ENCODE peak calls at places on chromosomes 13 and 19, in four cellular contexts. O, X, M and B are unnamed samples.

GRCh38 chr13:99376924-99377323 is 69.7 kb upstream of the GPR183 start:
- DNase-seq in O (no peak), X (no peak), M (no peak), B (no peak)

GRCh38 chr13:41418027-41418426 is 39.3 kb upstream of the RGCC start:
- DNase-seq in O (no peak), X (no peak), M (no peak), B (peak; percentile 72)

GRCh38 chr13:36130542-36131214 is 504 bp downstream of the DCLK1 start:
- DNase-seq in O (no peak), X (no peak), M (no peak), B (no peak)

GRCh38 chr13:73368608-73369007 is 309.8 kb downstream of the KLF5 start:
- DNase-seq in O (no peak), X (no peak), M (no peak), B (no peak)

GRCh38 chr13:31116224-31116623 is 45.5 kb downstream of the HSPH1 start:
- DNase-seq in O (no peak), X (no peak), M (no peak), B (no peak)

GRCh38 chr19:30073152-30074000 is 131.3 kb downstream of the URI1 start:
- DNase-seq in O (no peak), X (no peak), M (no peak), B (no peak)

GRCh38 chr13:72561791-72562190 is 165.6 kb downstream of the MZT1 start:
- DNase-seq in O (no peak), X (no peak), M (no peak), B (no peak)

GRCh38 chr19:5563008-5563431 is 4.7 kb downstream of the TINCR start:
- DNase-seq in O (no peak), X (no peak), M (no peak), B (no peak)

GRCh38 chr19:32358311-32358710 is 12.9 kb downstream of the ZNF507 start:
- DNase-seq in O (no peak), X (no peak), M (no peak), B (no peak)

GRCh38 chr13:82713681-82714405 is 1168.4 kb downstream of the SLITRK1 start:
- DNase-seq in O (no peak), X (no peak), M (no peak), B (peak; percentile 41)

GRCh38 chr19:14497347-14497921 is 1.5 kb upstream of the GIPC1 start:
- DNase-seq in O (no peak), X (no peak), M (peak; percentile 69), B (no peak)

GRCh38 chr19:982567-983170 is 1.5 kb upstream of the WDR18 start:
- DNase-seq in O (peak; percentile 50), X (no peak), M (peak; percentile 85), B (peak; percentile 31)

GRCh38 chr19:33819875-33820781 is 23.5 kb downstream of the KCTD15 start:
- DNase-seq in O (no peak), X (no peak), M (peak; percentile 76), B (peak; percentile 12)

GRCh38 chr13:75072368-75072767 is 409.6 kb downstream of the TBC1D4 start:
- DNase-seq in O (no peak), X (no peak), M (no peak), B (no peak)

GRCh38 chr13:48159436-48160225 is 64.7 kb upstream of the MED4 start:
- DNase-seq in O (peak; percentile 33), X (no peak), M (no peak), B (no peak)

GRCh38 chr13:95122063-95122462 is 179.2 kb downstream of the ABCC4 start:
- DNase-seq in O (no peak), X (no peak), M (no peak), B (peak; percentile 11)

GRCh38 chr19:40702337-40703012 is 12.0 kb upstream of the NUMBL start:
- DNase-seq in O (no peak), X (no peak), M (peak; percentile 89), B (no peak)
- TF ChIP-seq CHD1 in O (no peak), X (no peak), M (no peak), B (no peak)

GRCh38 chr13:45060062-45060461 is 60.2 kb upstream of the GTF2F2 start:
- DNase-seq in O (no peak), X (no peak), M (no peak), B (no peak)

GRCh38 chr13:45068036-45069001 is 52.0 kb upstream of the GTF2F2 start:
- DNase-seq in O (no peak), X (no peak), M (no peak), B (no peak)

GRCh38 chr13:45063261-45063870 is 56.9 kb upstream of the GTF2F2 start:
- DNase-seq in O (no peak), X (no peak), M (no peak), B (peak; percentile 63)
- H3K4me3 ChIP-seq in O (no peak overlapping the region), X (no peak overlapping the region), M (no peak overlapping the region), B (no peak overlapping the region)

GRCh38 chr19:3132971-3133792 is 2.7 kb upstream of the GNA15 start:
- DNase-seq in O (no peak), X (peak; percentile 85), M (peak; percentile 65), B (peak; percentile 21)
- TF ChIP-seq CHD1 in O (no peak), X (no peak), M (no peak), B (no peak)

DNA sequence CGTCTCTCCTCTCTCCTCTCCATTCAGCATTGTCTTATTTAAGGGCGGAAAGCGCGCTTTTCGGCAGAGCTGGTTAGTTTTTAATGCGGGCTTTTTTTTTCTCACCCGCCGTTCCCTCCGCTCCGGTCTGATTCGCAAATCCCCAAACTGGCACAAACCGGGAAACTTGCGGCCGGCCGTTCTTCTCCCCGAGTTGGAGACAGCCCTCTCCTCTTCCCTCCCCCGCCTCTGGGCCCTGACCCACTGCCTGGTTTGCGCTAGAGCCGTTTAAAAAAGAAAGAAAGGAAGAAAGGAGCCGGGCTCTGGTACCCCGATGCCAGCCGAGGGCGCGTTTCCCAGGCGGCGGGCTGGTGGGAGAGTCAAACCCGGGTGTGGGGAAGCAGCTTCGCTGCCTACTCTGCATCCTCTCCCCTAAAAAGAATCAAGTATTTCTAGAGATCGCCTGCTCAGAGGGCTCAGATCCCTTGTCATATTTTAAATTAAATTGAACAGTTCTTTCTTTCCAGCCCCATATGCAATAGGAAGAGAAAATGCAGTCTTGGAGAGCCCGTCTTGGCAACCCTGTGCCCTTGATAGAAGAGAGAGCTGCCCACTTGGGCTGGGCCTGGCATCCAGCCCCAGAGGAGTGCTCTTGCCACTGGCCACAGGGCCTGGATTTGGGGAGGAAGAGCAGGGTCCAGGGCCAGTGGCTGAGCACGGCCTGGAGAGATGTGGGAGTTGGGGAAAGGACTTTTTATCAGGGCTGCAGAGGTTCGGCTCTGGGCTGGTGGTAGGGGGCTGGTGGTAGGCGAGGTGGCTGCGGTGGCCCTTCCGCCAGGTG is 19.0 kb downstream of the NFIX start:
- DNase-seq in O (no peak), X (no peak), M (no peak), B (no peak)
- H3K4me3 ChIP-seq in O (peak overlapping the region; percentile 12), X (no peak overlapping the region), M (no peak overlapping the region), B (no peak overlapping the region)

GRCh38 chr13:26011996-26012688 is 39.7 kb downstream of the SHISA2 start:
- DNase-seq in O (no peak), X (no peak), M (no peak), B (no peak)
- TF ChIP-seq CHD1 in O (no peak), X (no peak), M (no peak), B (no peak)

DNA sequence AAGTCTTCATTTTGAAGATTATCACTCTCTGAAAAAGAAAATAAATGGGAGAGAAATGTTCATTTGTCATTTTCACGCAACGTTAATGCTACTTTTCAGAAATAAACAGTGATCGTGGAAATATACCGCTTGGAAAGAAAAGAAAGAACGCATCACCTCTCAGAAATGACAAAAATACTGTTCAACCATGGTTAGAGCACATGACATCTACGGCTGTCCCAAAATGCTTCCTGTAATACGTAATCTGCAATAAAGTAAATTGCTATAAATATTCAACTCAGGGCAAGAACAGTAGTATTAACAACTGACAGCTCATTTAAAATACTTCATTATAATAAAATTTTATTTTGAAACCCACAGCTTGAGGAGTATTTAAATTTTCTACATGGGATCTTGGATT is 15.2 kb downstream of the LATS2 start:
- DNase-seq in O (no peak), X (no peak), M (no peak), B (no peak)
- H3K4me3 ChIP-seq in O (no peak overlapping the region), X (no peak overlapping the region), M (no peak overlapping the region), B (no peak overlapping the region)

GRCh38 chr13:110469597-110469996 is 91.9 kb downstream of the RAB20 start:
- DNase-seq in O (no peak), X (no peak), M (no peak), B (no peak)
- TF ChIP-seq CHD1 in O (no peak), X (no peak), M (no peak), B (no peak)

GRCh38 chr19:36150586-36150985 is 1.7 kb downstream of the COX7A1 start:
- DNase-seq in O (no peak), X (no peak), M (no peak), B (no peak)

GRCh38 chr19:36149673-36150406 is 2.4 kb downstream of the COX7A1 start:
- DNase-seq in O (no peak), X (no peak), M (no peak), B (no peak)

GRCh38 chr19:36152061-36152885 is at the start of gene COX7A1:
- DNase-seq in O (no peak), X (no peak), M (no peak), B (no peak)

GRCh38 chr19:36151144-36152051 is 849 bp downstream of the COX7A1 start:
- DNase-seq in O (no peak), X (no peak), M (no peak), B (no peak)

DNA sequence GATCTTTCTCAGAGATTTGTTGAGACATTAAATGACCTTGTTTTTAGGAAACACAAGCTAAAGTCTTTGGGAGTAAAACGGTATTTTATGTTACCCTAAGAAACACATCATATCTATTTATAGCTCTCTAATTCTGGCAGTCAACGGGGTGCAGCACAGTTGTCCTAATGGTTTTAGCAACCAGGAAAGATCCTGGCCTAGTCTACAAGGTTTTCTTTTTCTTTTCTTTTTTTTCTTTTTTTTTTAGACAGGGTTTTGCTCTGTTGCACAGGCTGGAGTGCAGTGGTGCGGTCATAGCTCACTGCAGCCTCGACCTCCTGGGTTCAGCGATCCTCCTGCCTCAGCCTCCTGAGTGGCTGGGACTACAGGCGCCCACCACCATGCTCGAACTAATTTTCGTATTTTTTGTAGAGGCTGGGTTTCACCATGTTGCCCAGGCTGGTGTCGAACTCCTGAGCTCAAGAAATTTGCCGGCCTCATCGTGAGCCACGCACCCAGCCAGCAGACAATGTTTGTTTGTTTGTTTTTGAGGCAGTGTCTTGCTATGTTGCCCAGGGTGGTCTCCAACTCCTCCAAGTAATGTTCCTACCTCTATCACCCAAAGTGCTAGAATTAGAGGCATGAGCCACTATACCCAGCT is 759 bp upstream of the COX7A1 start:
- DNase-seq in O (no peak), X (no peak), M (no peak), B (peak; percentile 13)
- H3K4me3 ChIP-seq in O (peak overlapping the region; percentile 46), X (no peak overlapping the region), M (no peak overlapping the region), B (no peak overlapping the region)

DNA sequence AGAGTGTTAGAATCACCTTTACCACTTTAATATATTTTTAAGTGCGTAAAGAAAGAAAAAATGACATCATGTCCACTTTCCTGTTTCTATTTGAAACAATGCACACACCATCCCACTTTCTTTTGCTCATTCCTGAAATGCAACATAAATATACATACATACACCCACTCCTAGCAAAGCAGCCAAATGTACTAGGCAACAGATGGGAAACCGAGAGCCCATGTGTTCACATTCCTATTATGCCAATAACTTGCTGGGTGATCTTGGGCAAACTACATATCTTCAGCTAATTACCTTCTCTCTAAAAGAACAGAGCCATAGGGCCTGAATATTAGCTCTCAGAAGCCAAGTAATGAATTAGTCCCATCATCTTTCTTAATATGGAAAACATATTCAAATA is 610.7 kb upstream of the ATXN8OS start:
- DNase-seq in O (no peak), X (no peak), M (no peak), B (no peak)
- TF ChIP-seq CHD1 in O (no peak), X (no peak), M (no peak), B (no peak)